ENCODE peak calls at places on chromosomes 13 and 19, in four cellular contexts. J, P, Y and Z are unnamed samples.

GRCh38 chr13:112966776-112967175 is 2.2 kb upstream of the MCF2L start:
- DNase-seq in J (no peak), Y (no peak), P (no peak), Z (no peak)

GRCh38 chr13:20456737-20457136 is 68.9 kb downstream of the CRYL1 start:
- DNase-seq in Y (no peak), P (no peak), J (no peak), Z (no peak)

GRCh38 chr19:15260939-15261338 is 28.7 kb upstream of the EPHX3 start:
- DNase-seq in J (no peak), P (no peak), Y (no peak), Z (no peak)

GRCh38 chr19:1566392-1567115 is 1.6 kb downstream of the MEX3D start:
- DNase-seq in J (peak), P (peak), Y (no peak), Z (peak)

GRCh38 chr13:27658569-27658968 is 36.9 kb downstream of the POLR1D start:
- DNase-seq in J (no peak), P (no peak), Y (no peak), Z (no peak)

GRCh38 chr19:13149628-13150186 is 468 bp downstream of the STX10 start:
- DNase-seq in P (no peak), J (peak), Y (no peak), Z (peak)

GRCh38 chr13:94595006-94595942 is 678 bp downstream of the TGDS start:
- DNase-seq in P (no peak), J (peak), Y (no peak), Z (no peak)

GRCh38 chr19:3700242-3701032 is at the start of gene PIP5K1C:
- DNase-seq in Y (peak), P (peak), J (peak), Z (peak)

GRCh38 chr13:71087006-71087405 is 780.0 kb downstream of the DACH1 start:
- DNase-seq in P (no peak), J (no peak), Y (no peak), Z (no peak)

GRCh38 chr13:49977992-49978391 is 18.9 kb upstream of the TRIM13 start:
- DNase-seq in Y (no peak), J (no peak), P (no peak), Z (no peak)

GRCh38 chr13:102870677-102871415 is 25.0 kb downstream of the ERCC5 start:
- DNase-seq in Y (no peak), J (peak), P (no peak), Z (peak)

GRCh38 chr13:28819748-28820098 is 416 bp upstream of the MTUS2 start:
- DNase-seq in J (peak), Y (no peak), P (peak), Z (peak)

GRCh38 chr13:28820099-28821051 is at the start of gene MTUS2:
- DNase-seq in Y (no peak), J (peak), P (peak), Z (no peak)

GRCh38 chr13:28819046-28819747 is 942 bp upstream of the MTUS2 start:
- DNase-seq in Y (no peak), J (peak), P (no peak), Z (no peak)

GRCh38 chr13:28822801-28823200 is 2.7 kb downstream of the MTUS2 start:
- DNase-seq in P (no peak), Y (no peak), J (no peak), Z (no peak)

DNA sequence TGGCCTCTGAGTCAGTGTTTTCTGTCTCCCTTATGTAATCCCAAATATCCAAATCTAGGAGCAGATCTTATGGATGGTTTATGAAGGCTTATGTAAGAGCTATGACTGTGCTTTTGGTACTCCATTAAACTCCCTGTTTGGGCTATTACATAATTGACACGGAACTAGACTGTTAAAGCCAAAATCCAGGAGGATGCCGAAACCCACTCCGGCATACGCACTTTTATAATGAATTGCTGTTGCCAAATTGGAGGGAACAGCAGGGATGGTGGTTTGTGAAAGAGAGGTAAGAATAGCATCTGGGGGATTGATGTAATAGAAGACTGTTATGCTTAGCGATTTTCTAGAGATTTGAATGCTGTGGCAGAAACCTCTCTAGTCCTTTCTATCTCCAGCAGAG is 2.0 kb downstream of the MTUS2 start:
- DNase-seq in Y (no peak), P (no peak), J (no peak), Z (no peak)
- H3K4me3 ChIP-seq in Y (peak), P (no peak), J (no peak), Z (no peak)

GRCh38 chr13:78131811-78132210 is 213.2 kb upstream of the EDNRB start:
- DNase-seq in Y (no peak), J (no peak), P (no peak), Z (no peak)
- TF ChIP-seq CTCF in Y (no peak), J (peak), P (no peak), Z (no peak)

GRCh38 chr13:33816912-33817311 is 1.0 kb upstream of the RFC3 start:
- DNase-seq in J (no peak), Y (no peak), P (no peak), Z (no peak)
- H3K4me3 ChIP-seq in J (no peak), Y (no peak), P (no peak), Z (no peak)

DNA sequence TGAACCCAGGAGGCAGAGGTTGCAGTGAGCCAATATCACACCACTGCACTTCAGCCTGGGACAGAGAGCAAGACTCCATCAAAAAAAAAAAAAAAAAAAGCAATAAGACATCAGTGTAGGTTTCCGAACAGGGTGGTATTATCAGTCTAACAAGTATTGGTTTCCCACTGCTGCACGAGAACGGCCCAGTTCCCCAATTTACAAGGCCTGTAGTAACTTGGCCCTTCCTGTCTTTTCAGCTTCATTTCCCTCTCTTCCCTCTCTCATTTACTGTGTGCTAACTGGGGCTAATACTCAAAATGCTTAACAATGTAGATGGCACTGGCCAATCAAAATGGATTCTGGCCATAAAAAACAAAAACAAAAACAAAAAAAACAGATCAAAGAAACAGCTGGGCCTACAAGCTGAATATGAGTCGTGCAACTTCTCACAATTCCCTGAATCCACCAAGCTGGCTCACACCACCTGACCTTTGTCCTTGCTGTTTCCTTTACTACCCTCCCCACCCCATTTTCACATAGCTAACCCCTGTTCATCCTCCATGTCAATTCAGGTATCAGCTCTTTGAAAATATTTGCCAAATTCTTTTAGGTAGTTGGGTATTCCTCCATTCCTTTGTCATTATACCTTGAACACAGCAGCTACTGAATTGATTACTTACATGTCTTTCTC is 2.4 kb downstream of the TEX101 start:
- DNase-seq in Y (no peak), P (no peak), J (no peak), Z (no peak)
- TF ChIP-seq CTCF in Y (no peak), P (no peak), J (no peak), Z (no peak)

GRCh38 chr19:38905186-38905539 is 5.4 kb downstream of the NFKBIB start:
- DNase-seq in J (no peak), P (no peak), Y (no peak), Z (no peak)
- H3K4me3 ChIP-seq in J (no peak), P (no peak), Y (no peak), Z (no peak)